ENCODE peak calls at places on chromosomes 5 and 9, in seven cellular contexts. H is fibroblast of lung; M is mammary epithelial cell; O is HepG2; W is CD8-positive, alpha-beta T cell; U is AG10803; Z is AG04449. Q is an unnamed sample.

GRCh38 chr5:80777347-80778287 is 122.8 kb upstream of the DHFR start:
- DNase-seq in H (no peak), O (no peak), Z (no peak), U (no peak), W (no peak), M (no peak), Q (no peak)

GRCh38 chr5:141514330-141515111 is 25.6 kb downstream of the PCDHGC5 start:
- DNase-seq in U (peak), O (no peak), Z (no peak), M (peak), H (no peak), W (no peak), Q (no peak)

GRCh38 chr9:72280913-72281500 is 84.0 kb downstream of the ZFAND5 start:
- DNase-seq in M (peak), H (peak), U (peak), Z (no peak), O (peak), W (peak), Q (no peak)

GRCh38 chr5:173644700-173645436 is 28.4 kb upstream of the BOD1 start:
- DNase-seq in W (no peak), M (no peak), U (peak), Z (no peak), O (no peak), H (no peak), Q (no peak)

GRCh38 chr5:116750626-116751188 is 176.1 kb upstream of the SEMA6A start:
- DNase-seq in M (peak), H (no peak), U (no peak), O (no peak), W (no peak), Z (no peak), Q (no peak)

GRCh38 chr5:126046996-126047395 is 376.2 kb upstream of the GRAMD2B start:
- DNase-seq in Z (no peak), H (no peak), O (no peak), M (no peak), W (no peak), U (no peak), Q (no peak)

GRCh38 chr9:127215266-127216209 is 49.0 kb upstream of the GARNL3 start:
- DNase-seq in Z (no peak), H (no peak), W (no peak), U (no peak), O (no peak), M (no peak), Q (no peak)

GRCh38 chr5:166909040-166909439 is 1382.4 kb upstream of the WWC1 start:
- DNase-seq in W (no peak), Z (no peak), U (no peak), O (no peak), M (peak), H (peak), Q (no peak)

GRCh38 chr9:130944510-130945058 is 5.5 kb upstream of the FIBCD1 start:
- DNase-seq in W (no peak), M (no peak), O (no peak), Z (no peak), U (no peak), H (no peak), Q (no peak)

GRCh38 chr9:105541838-105542237 is 16.1 kb upstream of the FKTN start:
- DNase-seq in Z (no peak), U (no peak), H (no peak), W (no peak), O (no peak), M (peak), Q (no peak)

GRCh38 chr9:125521462-125522327 is 185.3 kb downstream of the MAPKAP1 start:
- DNase-seq in W (no peak), H (peak), Z (peak), O (peak), U (peak), M (peak), Q (peak)

GRCh38 chr9:83062653-83063527 is at the start of gene RASEF:
- DNase-seq in Z (no peak), M (peak), H (peak), W (no peak), O (no peak), U (no peak), Q (no peak)

GRCh38 chr9:133523096-133523495 is 1.7 kb downstream of the MYMK start:
- DNase-seq in Z (no peak), H (no peak), W (no peak), O (no peak), M (no peak), U (no peak), Q (no peak)

GRCh38 chr5:6611561-6612256 is 21.1 kb downstream of the NSUN2 start:
- DNase-seq in M (no peak), U (no peak), H (no peak), W (no peak), O (no peak), Z (no peak), Q (no peak)

GRCh38 chr5:175582697-175583096 is 75.2 kb upstream of the HRH2 start:
- DNase-seq in Z (no peak), O (no peak), W (no peak), H (no peak), U (no peak), M (peak), Q (no peak)

GRCh38 chr5:109859537-109859936 is 169.8 kb downstream of the MAN2A1 start:
- DNase-seq in W (no peak), H (no peak), U (no peak), Z (no peak), M (no peak), O (no peak), Q (no peak)

GRCh38 chr5:84080908-84081307 is 303.8 kb downstream of the EDIL3 start:
- DNase-seq in W (no peak), M (no peak), H (no peak), O (no peak), Z (no peak), U (no peak), Q (no peak)

GRCh38 chr5:158700231-158700996 is 399.3 kb downstream of the EBF1 start:
- DNase-seq in U (peak), W (no peak), O (no peak), M (no peak), H (peak), Z (peak), Q (no peak)

GRCh38 chr9:128891354-128892222 is 9.7 kb downstream of the LRRC8A start:
- DNase-seq in U (no peak), O (no peak), H (no peak), W (no peak), M (no peak), Z (no peak), Q (no peak)

GRCh38 chr9:38374847-38375571 is 17.5 kb upstream of the ALDH1B1 start:
- DNase-seq in W (no peak), H (no peak), U (no peak), M (no peak), Z (no peak), O (peak), Q (no peak)

GRCh38 chr5:115626444-115626823 is 598 bp upstream of the TMED7 start:
- DNase-seq in M (no peak), H (peak), Z (no peak), O (no peak), W (no peak), U (peak), Q (no peak)

GRCh38 chr9:36976371-36977030 is 57.6 kb downstream of the PAX5 start:
- DNase-seq in O (no peak), H (no peak), M (peak), Z (no peak), U (no peak), W (no peak), Q (no peak)

GRCh38 chr9:114371986-114372917 is 15.5 kb downstream of the AKNA start:
- DNase-seq in W (peak), M (peak), H (no peak), Z (no peak), U (no peak), O (no peak), Q (no peak)

GRCh38 chr5:170056561-170057267 is 49.0 kb upstream of the FOXI1 start:
- DNase-seq in W (no peak), Z (no peak), M (no peak), O (no peak), H (no peak), U (no peak), Q (no peak)

GRCh38 chr9:114792396-114792795 is 13.4 kb downstream of the TNFSF15 start:
- DNase-seq in M (no peak), W (no peak), H (no peak), U (no peak), O (no peak), Z (no peak), Q (no peak)

GRCh38 chr9:131112374-131113159 is 12.8 kb upstream of the NUP214 start:
- DNase-seq in Z (no peak), M (peak), O (no peak), W (no peak), U (no peak), H (no peak), Q (no peak)

GRCh38 chr5:132457371-132458225 is 33.0 kb downstream of the IRF1 start:
- DNase-seq in H (peak), U (peak), Z (no peak), W (peak), O (peak), M (no peak), Q (peak)

GRCh38 chr5:138543730-138544104 is 681 bp upstream of the ETF1 start:
- DNase-seq in U (no peak), M (no peak), O (no peak), H (no peak), W (no peak), Z (no peak), Q (no peak)

GRCh38 chr5:177131019-177131320 is 2.6 kb upstream of the NSD1 start:
- DNase-seq in W (no peak), H (no peak), U (no peak), M (no peak), O (no peak), Z (no peak), Q (no peak)
- H3K4me3 ChIP-seq in W (no peak), H (no peak), U (no peak), M (no peak), O (no peak), Z (no peak), Q (no peak)

GRCh38 chr5:1525624-1525985 is 1.8 kb upstream of the LPCAT1 start:
- DNase-seq in M (no peak), U (no peak), O (no peak), H (no peak), Z (no peak), W (peak), Q (no peak)

GRCh38 chr5:1523793-1524480 is at the start of gene LPCAT1:
- DNase-seq in Z (no peak), O (peak), M (peak), U (peak), W (peak), H (peak), Q (no peak)

GRCh38 chr5:1526151-1526631 is 2.4 kb upstream of the LPCAT1 start:
- DNase-seq in O (no peak), M (no peak), Z (no peak), W (peak), U (no peak), H (no peak), Q (no peak)

GRCh38 chr5:1524481-1524798 is 680 bp upstream of the LPCAT1 start:
- DNase-seq in W (peak), U (no peak), H (no peak), Z (no peak), M (no peak), O (no peak), Q (no peak)

GRCh38 chr5:1524799-1525623 is 1.3 kb upstream of the LPCAT1 start:
- DNase-seq in W (peak), M (no peak), U (no peak), Z (no peak), O (no peak), H (no peak), Q (no peak)
- H3K4me3 ChIP-seq in W (no peak), M (no peak), U (no peak), Z (no peak), O (no peak), H (no peak), Q (no peak)

DNA sequence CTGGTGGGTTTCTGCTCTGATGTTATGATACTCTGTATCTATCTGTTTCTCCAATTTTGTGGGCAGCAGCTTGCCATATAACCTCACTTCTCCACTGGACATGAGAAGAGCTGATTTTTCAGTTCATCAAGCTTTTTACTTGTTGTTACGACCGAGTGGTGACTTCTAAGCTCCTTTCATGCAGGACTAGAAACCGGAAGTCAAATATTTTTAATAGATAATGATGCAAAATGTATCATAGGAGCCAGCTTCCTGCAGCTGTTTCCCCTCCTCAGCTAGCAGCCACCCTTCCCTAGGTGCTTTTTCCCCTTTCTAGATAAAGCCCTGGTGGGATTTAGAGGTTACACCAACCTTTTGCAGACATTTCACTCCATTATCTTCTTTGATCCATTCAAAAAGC is 17.0 kb upstream of the ADAM19 start:
- DNase-seq in O (no peak), H (no peak), Z (no peak), W (no peak), U (no peak), M (no peak), Q (no peak)
- H3K4me3 ChIP-seq in O (no peak), H (no peak), Z (no peak), W (no peak), U (no peak), M (no peak), Q (no peak)

DNA sequence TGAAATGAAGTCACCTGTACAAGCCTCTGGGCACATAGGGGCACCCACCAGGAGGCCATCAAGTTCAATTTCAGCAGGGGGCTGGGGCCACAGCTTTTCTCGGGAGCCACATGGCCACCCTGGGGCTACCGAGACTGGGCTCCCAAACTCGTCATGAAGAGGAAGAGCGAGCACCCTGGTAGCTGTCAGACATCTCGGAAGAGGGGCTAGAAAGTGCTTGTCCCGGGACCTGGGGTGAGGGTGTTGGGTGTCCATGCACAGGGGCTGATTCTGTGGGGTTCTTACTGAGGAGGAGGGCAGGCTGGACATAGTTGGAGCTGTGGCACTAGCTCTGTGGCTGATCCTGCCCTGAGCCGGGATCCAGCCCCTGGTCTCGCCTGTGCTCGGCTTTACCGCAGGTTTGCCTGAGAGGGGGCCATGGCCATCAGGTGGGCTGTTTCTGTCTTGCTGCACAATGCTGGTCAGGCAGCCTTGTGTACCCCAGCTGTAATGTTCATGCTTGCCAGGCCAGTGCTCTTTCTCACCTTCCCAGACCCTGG is 70.3 kb downstream of the PHF2 start:
- DNase-seq in O (no peak), W (no peak), H (no peak), Z (no peak), U (no peak), M (no peak), Q (no peak)
- H3K4me3 ChIP-seq in O (no peak), W (no peak), H (no peak), Z (no peak), U (no peak), M (no peak), Q (no peak)

DNA sequence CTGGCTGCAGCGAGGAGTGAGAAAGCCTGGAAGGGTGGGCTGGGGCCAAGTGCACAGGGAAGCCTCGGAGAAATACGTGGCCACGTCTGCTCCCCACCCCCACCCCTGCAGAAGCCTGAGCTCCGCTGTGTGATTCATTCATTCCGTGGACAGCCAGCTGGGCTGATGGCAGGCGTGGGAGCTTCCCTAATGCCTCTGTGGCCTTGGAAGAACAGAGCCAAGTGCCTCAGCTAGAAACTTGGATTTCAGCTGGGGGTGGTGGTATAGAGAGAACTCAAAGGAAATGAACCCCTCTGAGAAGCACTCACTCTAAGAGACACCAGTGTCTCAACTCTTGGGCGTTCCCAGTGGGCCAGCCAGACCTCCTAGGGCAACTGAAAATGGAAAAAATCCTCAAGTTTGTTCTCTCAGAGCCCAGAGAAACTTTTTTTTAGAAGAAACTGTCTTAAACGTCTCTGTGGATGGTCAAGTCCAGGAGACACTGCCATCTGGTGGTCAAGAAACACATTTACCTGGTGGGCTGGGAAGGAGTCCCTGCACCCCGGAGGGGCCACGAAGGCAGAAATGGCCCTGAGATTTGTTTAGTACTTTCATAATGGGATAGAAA is 18.0 kb downstream of the ATOX1 start:
- DNase-seq in M (peak), U (peak), H (peak), W (peak), Z (peak), O (peak), Q (peak)
- H3K4me3 ChIP-seq in M (no peak), U (peak), H (no peak), W (no peak), Z (peak), O (no peak), Q (no peak)

DNA sequence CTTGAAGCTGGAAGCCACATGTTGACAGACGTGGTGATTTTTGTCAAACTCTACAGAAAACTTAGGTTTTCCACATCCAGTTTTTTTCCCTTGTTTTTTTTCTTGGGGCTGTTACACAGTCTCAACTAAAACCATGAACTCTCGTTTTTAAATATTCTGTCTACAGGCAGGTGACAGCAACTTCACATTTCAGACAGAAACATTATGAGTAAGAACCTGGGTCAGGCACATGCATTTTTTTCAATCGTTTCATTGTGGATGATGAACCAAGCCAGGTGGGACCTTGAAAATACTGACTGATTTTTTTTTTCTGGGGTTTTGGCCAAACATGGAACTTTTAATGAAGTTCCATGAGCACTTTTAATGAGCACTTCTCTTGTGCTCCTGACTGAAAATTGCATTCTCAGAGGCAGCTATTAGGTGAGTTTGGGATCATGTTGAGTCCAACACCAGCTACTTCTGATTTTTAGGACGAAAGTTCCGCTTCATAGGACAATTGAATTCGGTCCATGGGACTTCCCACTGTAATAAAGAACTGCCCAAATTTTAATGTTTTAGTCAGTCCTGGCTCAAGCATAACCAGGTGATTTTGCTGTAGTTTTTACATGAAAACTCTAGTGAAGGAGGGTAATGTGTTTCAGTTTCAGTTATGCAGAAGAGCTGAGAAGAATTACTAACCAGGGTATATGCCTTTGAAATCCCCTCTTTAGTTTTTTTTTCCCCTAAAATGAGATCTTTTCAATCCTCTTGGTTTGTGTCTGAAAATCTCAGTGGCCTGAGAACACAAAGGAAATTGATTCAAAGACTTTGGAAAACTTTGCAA is 93.2 kb upstream of the ADAMTS16 start:
- DNase-seq in O (no peak), W (no peak), U (no peak), M (no peak), H (no peak), Z (no peak), Q (no peak)
- H3K4me3 ChIP-seq in O (no peak), W (no peak), U (no peak), M (no peak), H (no peak), Z (no peak), Q (no peak)

DNA sequence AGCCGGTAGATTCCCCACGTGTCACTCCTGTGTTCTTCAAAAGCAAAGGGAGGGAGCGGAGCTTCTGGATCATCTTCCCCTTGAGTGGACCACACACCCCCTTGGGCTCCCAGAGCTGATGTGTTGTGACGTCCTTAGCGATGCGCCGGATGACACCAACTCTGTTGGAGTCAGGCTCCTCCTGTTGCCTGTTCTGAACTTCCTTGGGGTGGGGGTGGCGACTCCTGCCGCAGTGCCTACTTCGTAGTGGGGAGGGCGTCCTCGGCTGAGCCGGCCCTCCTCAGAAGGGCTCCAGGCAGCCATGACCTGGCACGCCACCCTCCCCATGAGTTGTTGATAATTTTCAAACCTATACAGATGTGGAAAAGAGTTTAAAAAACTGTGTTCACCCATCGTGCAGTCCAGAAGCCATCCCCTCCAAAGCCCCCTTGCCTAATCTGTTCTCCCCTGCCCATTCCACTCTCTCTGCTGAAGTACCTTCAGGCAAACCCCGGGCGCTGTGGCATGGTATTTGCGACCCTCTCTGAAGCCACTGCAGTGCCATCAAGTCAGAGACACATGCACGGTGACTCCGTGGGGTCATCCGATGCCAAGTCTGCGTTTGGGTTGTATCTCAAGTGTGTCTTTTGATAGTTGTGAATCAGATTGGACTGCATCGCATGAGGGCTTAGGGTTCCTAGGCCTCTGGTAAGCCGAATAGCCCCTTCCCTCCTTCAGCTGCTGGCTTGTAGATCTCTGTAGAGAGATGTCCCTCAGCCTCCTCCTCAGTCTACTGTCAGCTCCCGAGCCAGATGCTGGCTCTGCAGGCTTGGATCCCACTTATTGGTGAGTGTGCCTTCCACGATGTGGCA is 16.8 kb downstream of the EXOC3 start:
- DNase-seq in W (no peak), M (no peak), Z (no peak), U (no peak), O (no peak), H (no peak), Q (no peak)
- H3K4me3 ChIP-seq in W (no peak), M (no peak), Z (no peak), U (no peak), O (no peak), H (no peak), Q (no peak)

DNA sequence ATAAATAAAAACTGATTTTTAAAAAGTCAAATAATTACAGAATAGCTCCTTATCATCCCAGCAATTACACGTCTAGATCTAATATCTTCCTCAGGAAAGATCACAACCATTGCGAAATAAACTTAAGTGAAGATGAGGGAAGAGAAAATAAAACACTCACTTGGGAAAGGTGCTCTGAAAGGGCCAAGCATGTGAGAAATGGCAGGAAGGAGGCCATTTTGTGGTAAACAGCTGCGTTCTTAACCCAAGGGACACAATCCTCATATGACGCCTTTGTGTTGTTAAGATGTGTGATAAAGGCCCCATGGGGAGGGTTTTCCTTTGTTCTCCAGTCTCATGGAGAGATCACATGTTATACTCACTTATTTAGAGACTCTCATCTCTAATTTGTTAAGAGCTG is 32.5 kb downstream of the JAKMIP2 start:
- DNase-seq in H (no peak), Z (no peak), M (no peak), U (no peak), W (no peak), O (no peak), Q (no peak)
- H3K4me3 ChIP-seq in H (no peak), Z (no peak), M (no peak), U (no peak), W (no peak), O (no peak), Q (no peak)

Q was measured in AG09309.